ENCODE peak calls at places on chromosomes 13 and 19, in eight cellular contexts. X is EL; Y is endothelial cell; C is activated CD8-positive, alpha-beta memory T cell treated with anti-CD3 and anti-CD28 coated beads for 4 hours; H is pulmonary artery endothelial cell; P is activated T-cell treated with anti-CD3 and anti-CD28 coated beads, Interleukin-2, amount 50 U/mL, for 48 hours; G is stimulated activated CD4-positive, alpha-beta T cell treated with anti-CD3 and anti-CD28 coated beads, TNF-alpha, amount 100 ng/mL, for 24 hours; R is T-helper 1 cell. T is an unnamed sample.

GRCh38 chr19:57934820-57935665 is at the start of gene ZNF418:
- DNase-seq in X (peak), Y (peak), C (peak), H (peak), P (peak), G (no peak), R (no peak), T (no peak)

GRCh38 chr19:16920816-16921529 is 32.2 kb downstream of the F2RL3 start:
- DNase-seq in X (peak), Y (no peak), C (no peak), H (no peak), P (no peak), G (no peak), R (no peak), T (no peak)

GRCh38 chr19:36775768-36776167 is 3.2 kb upstream of the ZNF850 start:
- DNase-seq in X (no peak), Y (no peak), C (no peak), H (no peak), P (no peak), G (no peak), R (no peak), T (no peak)

GRCh38 chr19:5397804-5398692 is 57.2 kb upstream of the ZNRF4 start:
- DNase-seq in X (peak), Y (peak), C (no peak), H (no peak), P (peak), G (no peak), R (no peak), T (no peak)

GRCh38 chr19:54459282-54460229 is 4.0 kb downstream of the LENG9 start:
- DNase-seq in X (no peak), Y (no peak), C (no peak), H (no peak), P (no peak), G (no peak), R (no peak), T (no peak)

GRCh38 chr13:106446011-106446410 is 89.5 kb downstream of the EFNB2 start:
- DNase-seq in X (peak), Y (no peak), C (no peak), H (no peak), P (no peak), G (no peak), R (no peak), T (no peak)

GRCh38 chr19:16901491-16902175 is 12.8 kb downstream of the F2RL3 start:
- DNase-seq in X (no peak), Y (no peak), C (no peak), H (no peak), P (no peak), G (no peak), R (no peak), T (no peak)

GRCh38 chr13:110536006-110536693 is 25.4 kb downstream of the RAB20 start:
- DNase-seq in X (no peak), Y (no peak), C (no peak), H (no peak), P (no peak), G (no peak), R (no peak), T (no peak)

GRCh38 chr13:91978571-91978970 is 580.1 kb downstream of the GPC5 start:
- DNase-seq in X (no peak), Y (no peak), C (no peak), H (no peak), P (no peak), G (no peak), R (no peak), T (no peak)

GRCh38 chr13:91714726-91715334 is 316.4 kb downstream of the GPC5 start:
- DNase-seq in X (no peak), Y (no peak), C (no peak), H (no peak), P (no peak), G (no peak), R (no peak), T (no peak)

GRCh38 chr19:19628499-19629134 is 597 bp upstream of the LPAR2 start:
- DNase-seq in X (peak), Y (peak), C (no peak), H (no peak), P (peak), G (no peak), R (no peak), T (peak)

GRCh38 chr13:105763851-105764250 is 771.6 kb downstream of the EFNB2 start:
- DNase-seq in X (no peak), Y (no peak), C (no peak), H (no peak), P (no peak), G (no peak), R (no peak), T (no peak)

GRCh38 chr19:29290853-29291252 is 77.9 kb upstream of the UQCRFS1 start:
- DNase-seq in X (no peak), Y (no peak), C (no peak), H (no peak), P (no peak), G (no peak), R (no peak), T (no peak)